ENCODE peak calls at places on chromosomes 4 and X, in seven cellular contexts. D, K, N, S, V, T and A are unnamed samples.

GRCh38 chr4:145388043-145388442 is 93.6 kb upstream of the SMAD1 start:
- DNase-seq in D (no peak), K (no peak), N (no peak), S (no peak), V (no peak), T (no peak), A (no peak)

GRCh38 chr4:78083035-78083434 is 25.9 kb downstream of the FRAS1 start:
- DNase-seq in D (no peak), K (no peak), N (no peak), S (no peak), V (no peak), T (no peak), A (no peak)

GRCh38 chr4:138891610-138892009 is 124.0 kb upstream of the NOCT start:
- DNase-seq in D (no peak), K (peak; percentile 22), N (no peak), S (no peak), V (no peak), T (no peak), A (no peak)

GRCh38 chrX:133979641-133980230 is 5.7 kb downstream of the GPC3 start:
- DNase-seq in D (no peak), K (no peak), N (no peak), S (no peak), V (no peak), T (no peak), A (no peak)

GRCh38 chr4:40728341-40728740 is 21.4 kb upstream of the NSUN7 start:
- DNase-seq in D (no peak), K (no peak), N (no peak), S (no peak), V (no peak), T (no peak), A (no peak)

GRCh38 chr4:156193800-156194199 is 240.1 kb upstream of the CTSO start:
- DNase-seq in D (no peak), K (no peak), N (no peak), S (no peak), V (no peak), T (peak; percentile 39), A (no peak)

GRCh38 chr4:153676984-153677383 is 7.1 kb upstream of the TLR2 start:
- DNase-seq in D (no peak), K (peak; percentile 88), N (no peak), S (no peak), V (no peak), T (peak; percentile 85), A (no peak)

GRCh38 chr4:80386281-80386886 is 50.9 kb downstream of the CFAP299 start:
- DNase-seq in D (no peak), K (no peak), N (peak; percentile 71), S (no peak), V (no peak), T (no peak), A (no peak)

GRCh38 chr4:106287353-106287969 is 28.5 kb downstream of the TBCK start:
- DNase-seq in D (no peak), K (peak; percentile 93), N (no peak), S (no peak), V (no peak), T (peak; percentile 91), A (no peak)